ENCODE peak calls at places on chromosomes 6 and 20, in four cellular contexts. G is HepG2, S is H1, B is HCT116. W is an unnamed sample.

GRCh38 chr6:4809999-4810918 is 34.1 kb downstream of the CDYL start:
- DNase-seq in G (peak), S (no peak), B (peak), W (no peak)

GRCh38 chr6:162074641-162075040 is 652.9 kb downstream of the PRKN start:
- DNase-seq in G (no peak), S (no peak), B (no peak), W (no peak)

GRCh38 chr20:60446273-60447111 is 488.3 kb downstream of the CDH26 start:
- DNase-seq in G (no peak), S (no peak), B (no peak), W (no peak)

GRCh38 chr6:75098709-75099108 is 107.1 kb downstream of the COL12A1 start:
- DNase-seq in G (peak), S (no peak), B (peak), W (peak)

GRCh38 chr6:37804676-37805075 is 14.9 kb upstream of the ZFAND3 start:
- DNase-seq in G (no peak), S (no peak), B (no peak), W (no peak)

GRCh38 chr20:63215101-63216040 is 560 bp downstream of the YTHDF1 start:
- DNase-seq in G (peak), S (no peak), B (no peak), W (peak)

GRCh38 chr6:155122199-155122950 is 127.3 kb downstream of the TIAM2 start:
- DNase-seq in G (no peak), S (no peak), B (no peak), W (no peak)

GRCh38 chr6:30743099-30744053 is 889 bp upstream of the FLOT1 start:
- DNase-seq in G (no peak), S (no peak), B (no peak), W (peak)

GRCh38 chr6:165456327-165456726 is 146.9 kb upstream of the C6orf118 start:
- DNase-seq in G (no peak), S (no peak), B (no peak), W (no peak)

GRCh38 chr6:62150048-62150663 is 135.9 kb downstream of the KHDRBS2 start:
- DNase-seq in G (peak), S (no peak), B (peak), W (no peak)

GRCh38 chr6:47780510-47781356 is 1.1 kb upstream of the OPN5 start:
- DNase-seq in G (peak), S (peak), B (peak), W (peak)

GRCh38 chr20:62503414-62504178 is 27.8 kb upstream of the GATA5 start:
- DNase-seq in G (no peak), S (no peak), B (no peak), W (no peak)

GRCh38 chr6:14905201-14905600 is 340.7 kb upstream of the JARID2 start:
- DNase-seq in G (no peak), S (no peak), B (no peak), W (no peak)

GRCh38 chr6:125101656-125102055 is 51.9 kb upstream of the TPD52L1 start:
- DNase-seq in G (no peak), S (no peak), B (no peak), W (no peak)

GRCh38 chr6:112251170-112251945 is 3.0 kb downstream of the LAMA4 start:
- DNase-seq in G (no peak), S (no peak), B (no peak), W (peak)

GRCh38 chr20:24697411-24697810 is 228.0 kb downstream of the SYNDIG1 start:
- DNase-seq in G (no peak), S (peak), B (no peak), W (no peak)

GRCh38 chr6:122007366-122007765 is 392.1 kb upstream of the HSF2 start:
- DNase-seq in G (no peak), S (no peak), B (no peak), W (no peak)

GRCh38 chr6:46648869-46649488 is 3.6 kb downstream of the CYP39A1 start:
- DNase-seq in G (peak), S (no peak), B (peak), W (no peak)

GRCh38 chr20:59577809-59578601 is 26.3 kb upstream of the PHACTR3 start:
- DNase-seq in G (no peak), S (no peak), B (no peak), W (no peak)

GRCh38 chr20:3235661-3236324 is 3.2 kb downstream of the SLC4A11 start:
- DNase-seq in G (no peak), S (no peak), B (no peak), W (no peak)

GRCh38 chr20:50271674-50272412 is 81.2 kb downstream of the CEBPB start:
- DNase-seq in G (no peak), S (no peak), B (no peak), W (no peak)

GRCh38 chr20:22796465-22797077 is 212.2 kb upstream of the FOXA2 start:
- DNase-seq in G (no peak), S (no peak), B (no peak), W (no peak)

GRCh38 chr20:36465109-36466080 is 75.9 kb upstream of the MYL9 start:
- DNase-seq in G (peak), S (no peak), B (peak), W (peak)

GRCh38 chr6:7100072-7100750 is 7.5 kb upstream of the RREB1 start:
- DNase-seq in G (no peak), S (no peak), B (no peak), W (no peak)

GRCh38 chr6:45922728-45923351 is 92.8 kb downstream of the CLIC5 start:
- DNase-seq in G (no peak), S (peak), B (peak), W (peak)

GRCh38 chr6:54291738-54292137 is 16.5 kb upstream of the TINAG start:
- DNase-seq in G (no peak), S (no peak), B (no peak), W (no peak)

GRCh38 chr6:15410752-15411151 is 164.9 kb downstream of the JARID2 start:
- DNase-seq in G (no peak), S (no peak), B (no peak), W (no peak)

GRCh38 chr20:50790651-50791277 is 4.1 kb upstream of the BCAS4 start:
- DNase-seq in G (peak), S (peak), B (peak), W (peak)

GRCh38 chr6:89311853-89312531 is 3.1 kb downstream of the GABRR2 start:
- DNase-seq in G (peak), S (peak), B (no peak), W (peak)

GRCh38 chr6:166966268-166966667 is 9.9 kb upstream of the RNASET2 start:
- DNase-seq in G (no peak), S (no peak), B (no peak), W (no peak)

GRCh38 chr6:163634514-163635171 is 220.1 kb downstream of the QKI start:
- DNase-seq in G (no peak), S (no peak), B (no peak), W (no peak)

GRCh38 chr20:31605902-31606677 is 1.0 kb downstream of the ID1 start:
- DNase-seq in G (peak), S (no peak), B (no peak), W (peak)

GRCh38 chr6:128358111-128358780 is 162.2 kb downstream of the PTPRK start:
- DNase-seq in G (no peak), S (no peak), B (no peak), W (no peak)

GRCh38 chr6:24469829-24470228 is 19.5 kb downstream of the GPLD1 start:
- DNase-seq in G (no peak), S (no peak), B (no peak), W (no peak)

GRCh38 chr20:17438436-17439039 is 92.6 kb downstream of the BFSP1 start:
- DNase-seq in G (no peak), S (no peak), B (no peak), W (no peak)

DNA sequence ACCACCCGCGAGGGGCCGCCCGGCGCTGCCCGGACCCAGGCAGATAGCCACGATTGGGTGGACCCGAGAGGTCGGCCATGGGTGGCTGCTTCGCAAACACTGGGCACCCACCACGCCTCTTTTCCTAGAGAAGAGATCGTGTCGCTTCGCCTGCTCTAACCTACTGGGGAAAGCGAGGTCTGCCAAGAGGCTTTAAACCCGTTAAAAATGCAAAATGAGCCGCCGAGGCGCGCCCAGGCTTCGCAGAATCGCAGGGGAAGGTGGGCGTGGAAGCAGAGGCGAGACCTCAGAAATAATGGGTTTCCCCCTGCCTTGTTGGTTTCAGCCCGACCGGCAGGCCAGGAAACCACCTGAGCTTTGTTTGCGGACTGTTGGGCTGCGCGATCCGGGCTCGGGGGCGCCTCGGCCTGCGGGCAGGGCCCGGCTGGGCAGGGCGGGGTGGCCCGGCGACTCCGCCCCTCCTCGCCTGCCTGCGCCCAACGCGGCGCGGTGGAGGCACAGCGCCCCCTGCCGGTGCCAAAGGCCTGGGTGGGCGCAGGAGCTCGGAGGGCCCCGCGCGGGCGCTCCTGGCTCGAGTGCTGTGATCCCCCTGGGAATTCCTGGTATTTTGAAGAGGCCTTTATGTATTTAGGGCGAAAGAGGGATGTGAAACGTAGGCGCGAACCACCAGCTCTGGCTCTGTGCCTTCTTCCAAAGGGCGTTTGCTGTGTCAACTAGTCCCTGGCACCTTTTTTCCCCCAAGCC is 1.6 kb downstream of the MARCKS start:
- DNase-seq in G (peak), S (peak), B (peak), W (peak)
- TF ChIP-seq POLR2A in G (peak), S (peak), B (peak), W (peak)

DNA sequence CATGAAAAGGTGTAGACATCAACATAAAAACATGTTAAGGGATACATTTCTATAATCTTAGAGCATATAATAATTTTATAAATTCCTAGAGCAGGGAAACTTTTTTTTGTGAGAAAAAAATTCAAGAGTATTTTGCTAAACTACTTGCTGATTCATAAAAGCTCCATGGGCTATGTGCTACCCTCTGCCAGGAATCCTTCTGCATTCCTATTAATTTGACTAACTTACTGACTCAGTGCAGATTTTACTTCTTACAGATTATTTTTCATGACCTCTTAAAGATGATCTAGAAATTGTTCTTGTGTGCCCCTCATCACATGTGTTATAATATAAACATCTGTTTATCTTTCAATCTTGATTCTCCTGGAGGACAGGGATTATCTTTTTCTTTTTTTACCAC is 5.7 kb downstream of the VTA1 start:
- DNase-seq in G (no peak), S (no peak), B (no peak), W (no peak)
- H3K27ac ChIP-seq in G (no peak), S (no peak), B (no peak), W (no peak)

GRCh38 chr6:109091314-109092009 is 3.2 kb downstream of the SESN1 start:
- DNase-seq in G (no peak), S (no peak), B (no peak), W (no peak)
- TF ChIP-seq POLR2AphosphoS5 in G (no peak), S (no peak), B (no peak), W (no peak)

GRCh38 chr6:28141500-28142329 is at the start of gene ZKSCAN8:
- DNase-seq in G (peak), S (peak), B (peak), W (peak)
- TF ChIP-seq POLR2A in G (peak), S (peak), B (peak), W (peak)

GRCh38 chr6:95596021-95596420 is 18.7 kb downstream of the MANEA start:
- DNase-seq in G (no peak), S (no peak), B (no peak), W (no peak)
- H3K27ac ChIP-seq in G (no peak), S (no peak), B (no peak), W (no peak)

W was measured in transverse colon.